ENCODE peak calls at places on chromosomes 16 and 17, in six cellular contexts. P, W, U, M, D and C are unnamed samples.

GRCh38 chr17:44363613-44364159 is at the start of gene FAM171A2:
- DNase-seq in P (peak), W (no peak), U (peak), M (peak), D (no peak), C (peak)

GRCh38 chr17:80842456-80843053 is 149.1 kb upstream of the CHMP6 start:
- DNase-seq in P (no peak), W (no peak), U (no peak), M (peak), D (no peak), C (peak)

GRCh38 chr16:88703486-88704309 is 2.5 kb downstream of the RNF166 start:
- DNase-seq in P (no peak), W (no peak), U (peak), M (peak), D (no peak), C (peak)

GRCh38 chr16:69105501-69106361 is at the start of gene HAS3:
- DNase-seq in P (no peak), W (no peak), U (no peak), M (no peak), D (peak), C (no peak)

GRCh38 chr16:22191966-22192260 is 14.2 kb upstream of the EEF2K start:
- DNase-seq in P (no peak), W (no peak), U (peak), M (no peak), D (no peak), C (no peak)

GRCh38 chr16:86363057-86363490 is 147.3 kb upstream of the FOXF1 start:
- DNase-seq in P (peak), W (no peak), U (no peak), M (no peak), D (no peak), C (no peak)

GRCh38 chr17:33169580-33170285 is 123.4 kb downstream of the ASIC2 start:
- DNase-seq in P (no peak), W (no peak), U (no peak), M (no peak), D (no peak), C (no peak)

GRCh38 chr17:78800132-78800931 is 18.3 kb upstream of the CYTH1 start:
- DNase-seq in P (no peak), W (no peak), U (no peak), M (no peak), D (no peak), C (no peak)